ENCODE peak calls at places on chromosomes 3 and 15, in eight cellular contexts. R is GDM1; A is foreskin fibroblast; F is WTC11; W is stimulated activated CD4-positive, alpha-beta T cell treated with anti-CD3 and anti-CD28 coated beads, Interleukin-15, amount 100 ng/mL, for 48 hours; E is AG04450; C is mesendoderm; P is HFF-Myc. D is an unnamed sample.

GRCh38 chr15:32871887-32872286 is 154.1 kb downstream of the GREM1 start:
- DNase-seq in R (no peak), A (no peak), F (no peak), W (no peak), E (no peak), C (no peak), P (no peak), D (no peak)

GRCh38 chr3:131077904-131078303 is 51.2 kb downstream of the NEK11 start:
- DNase-seq in R (no peak), A (no peak), F (peak), W (no peak), E (no peak), C (peak), P (no peak), D (no peak)

GRCh38 chr15:101255615-101256350 is 3.9 kb upstream of the CHSY1 start:
- DNase-seq in R (peak), A (peak), F (no peak), W (no peak), E (no peak), C (no peak), P (no peak), D (no peak)

GRCh38 chr3:65262554-65262953 is 574.8 kb upstream of the ADAMTS9 start:
- DNase-seq in R (no peak), A (no peak), F (no peak), W (no peak), E (no peak), C (no peak), P (no peak), D (no peak)

GRCh38 chr15:33279613-33280205 is 31.1 kb upstream of the RYR3 start:
- DNase-seq in R (no peak), A (peak), F (no peak), W (no peak), E (no peak), C (no peak), P (peak), D (no peak)

GRCh38 chr3:9098716-9099675 is 135.7 kb upstream of the RAD18 start:
- DNase-seq in R (no peak), A (no peak), F (no peak), W (no peak), E (no peak), C (no peak), P (no peak), D (no peak)

GRCh38 chr3:14206548-14207177 is 28.0 kb downstream of the LSM3 start:
- DNase-seq in R (no peak), A (no peak), F (no peak), W (no peak), E (no peak), C (peak), P (no peak), D (no peak)

GRCh38 chr3:10447527-10448260 is 57.7 kb downstream of the ATP2B2 start:
- DNase-seq in R (no peak), A (no peak), F (no peak), W (no peak), E (no peak), C (no peak), P (no peak), D (no peak)

GRCh38 chr15:28127036-28127435 is 27.9 kb upstream of the OCA2 start:
- DNase-seq in R (no peak), A (no peak), F (no peak), W (no peak), E (no peak), C (no peak), P (no peak), D (no peak)

GRCh38 chr3:186024210-186024609 is 84.7 kb downstream of the ETV5 start:
- DNase-seq in R (no peak), A (peak), F (no peak), W (no peak), E (no peak), C (no peak), P (no peak), D (no peak)

GRCh38 chr15:77654975-77655374 is 22.3 kb upstream of the LINGO1 start:
- DNase-seq in R (no peak), A (peak), F (peak), W (no peak), E (no peak), C (peak), P (no peak), D (no peak)

GRCh38 chr3:42247576-42248027 is 18.4 kb downstream of the CCK start:
- DNase-seq in R (peak), A (peak), F (peak), W (peak), E (no peak), C (peak), P (no peak), D (peak)

GRCh38 chr3:8712045-8712870 is 21.3 kb upstream of the CAV3 start:
- DNase-seq in R (no peak), A (peak), F (no peak), W (no peak), E (no peak), C (no peak), P (peak), D (no peak)

GRCh38 chr3:81749285-81749684 is 12.2 kb downstream of the GBE1 start:
- DNase-seq in R (no peak), A (peak), F (no peak), W (no peak), E (no peak), C (peak), P (no peak), D (no peak)

GRCh38 chr15:65303687-65304392 is 637 bp upstream of the RNU5B-1 start:
- DNase-seq in R (peak), A (peak), F (peak), W (no peak), E (peak), C (peak), P (no peak), D (peak)

GRCh38 chr3:160929595-160929994 is 173.6 kb downstream of the PPM1L start:
- DNase-seq in R (no peak), A (peak), F (no peak), W (no peak), E (no peak), C (peak), P (no peak), D (no peak)

GRCh38 chr3:38805765-38806386 is 10.1 kb downstream of the SCN10A start:
- DNase-seq in R (peak), A (peak), F (peak), W (peak), E (peak), C (peak), P (peak), D (peak)

D was measured in SK-N-MC.